ENCODE peak calls at places on chromosomes 7 and 10, in six cellular contexts. S, B, P, J, L and W are unnamed samples.

GRCh38 chr10:68251625-68252275 is 19.8 kb upstream of the ATOH7 start:
- DNase-seq in S (no peak), B (no peak), P (peak; percentile 24), J (no peak), L (no peak), W (no peak)

GRCh38 chr10:133100706-133101463 is 13.2 kb downstream of the ADGRA1 start:
- DNase-seq in S (peak; percentile 78), B (no peak), P (no peak), J (no peak), L (peak; percentile 68), W (no peak)

GRCh38 chr7:34339061-34339526 is 318.9 kb upstream of the NPSR1 start:
- DNase-seq in S (no peak), B (no peak), P (no peak), J (peak; percentile 83), L (no peak), W (no peak)

GRCh38 chr7:146115665-146116451 is 743 bp upstream of the CNTNAP2 start:
- DNase-seq in S (peak; percentile 76), B (peak; percentile 86), P (no peak), J (no peak), L (peak; percentile 79), W (peak; percentile 27)

GRCh38 chr7:80618105-80618504 is 20.3 kb upstream of the CD36 start:
- DNase-seq in S (no peak), B (no peak), P (no peak), J (no peak), L (no peak), W (peak; percentile 6)

GRCh38 chr7:102321351-102322201 is 34.7 kb downstream of the SPDYE6 start:
- DNase-seq in S (no peak), B (peak; percentile 46), P (no peak), J (no peak), L (peak; percentile 84), W (no peak)

GRCh38 chr10:36030516-36030915 is 388.4 kb upstream of the FZD8 start:
- DNase-seq in S (no peak), B (no peak), P (no peak), J (no peak), L (no peak), W (no peak)

GRCh38 chr7:121076350-121077164 is 88.0 kb downstream of the CPED1 start:
- DNase-seq in S (no peak), B (no peak), P (no peak), J (no peak), L (peak; percentile 86), W (no peak)

GRCh38 chr7:67301667-67302066 is 305.0 kb downstream of the TYW1 start:
- DNase-seq in S (no peak), B (no peak), P (no peak), J (no peak), L (no peak), W (no peak)

GRCh38 chr10:106392781-106393180 is 771.7 kb downstream of the SORCS1 start:
- DNase-seq in S (no peak), B (no peak), P (no peak), J (no peak), L (no peak), W (no peak)

GRCh38 chr7:26397786-26398435 is 106.2 kb downstream of the SNX10 start:
- DNase-seq in S (no peak), B (peak; percentile 89), P (no peak), J (no peak), L (peak; percentile 46), W (peak; percentile 20)

GRCh38 chr7:127755965-127756364 is 104.0 kb downstream of the SND1 start:
- DNase-seq in S (no peak), B (no peak), P (no peak), J (no peak), L (no peak), W (no peak)

GRCh38 chr10:43679509-43679908 is 30.8 kb upstream of the ZNF32 start:
- DNase-seq in S (no peak), B (no peak), P (no peak), J (no peak), L (no peak), W (no peak)

GRCh38 chr10:133196221-133196920 is 33.6 kb upstream of the UTF1 start:
- DNase-seq in S (no peak), B (no peak), P (no peak), J (no peak), L (peak; percentile 27), W (no peak)

GRCh38 chr10:105742184-105742583 is 1101.1 kb downstream of the SORCS3 start:
- DNase-seq in S (no peak), B (no peak), P (no peak), J (no peak), L (no peak), W (no peak)

GRCh38 chr10:74900297-74900696 is 73.9 kb downstream of the KAT6B start:
- DNase-seq in S (no peak), B (no peak), P (peak; percentile 48), J (no peak), L (no peak), W (no peak)

GRCh38 chr7:82441916-82442478 is 1.6 kb downstream of the CACNA2D1 start:
- DNase-seq in S (no peak), B (peak; percentile 23), P (no peak), J (no peak), L (no peak), W (no peak)

GRCh38 chr10:3523309-3524050 is 261.5 kb downstream of the KLF6 start:
- DNase-seq in S (no peak), B (no peak), P (no peak), J (no peak), L (no peak), W (no peak)

GRCh38 chr7:107951172-107951787 is 51.7 kb downstream of the LAMB1 start:
- DNase-seq in S (no peak), B (no peak), P (no peak), J (no peak), L (no peak), W (no peak)

GRCh38 chr10:72483452-72483851 is 128.7 kb upstream of the DNAJB12 start:
- DNase-seq in S (no peak), B (no peak), P (no peak), J (no peak), L (no peak), W (peak; percentile 95)

GRCh38 chr7:108158766-108159165 is 28.6 kb upstream of the LAMB4 start:
- DNase-seq in S (no peak), B (no peak), P (no peak), J (no peak), L (no peak), W (no peak)

GRCh38 chr10:72694476-72695369 is 2.8 kb downstream of the MCU start:
- DNase-seq in S (no peak), B (peak; percentile 37), P (no peak), J (peak; percentile 42), L (no peak), W (peak; percentile 82)

GRCh38 chr7:149714081-149714909 is 59.1 kb downstream of the ZNF467 start:
- DNase-seq in S (peak; percentile 65), B (peak; percentile 100), P (peak; percentile 32), J (peak; percentile 75), L (peak; percentile 100), W (peak; percentile 78)
- TF ChIP-seq GABPA in S (no peak), B (peak; percentile 63), P (no peak), J (peak; percentile 44), L (peak; percentile 89), W (no peak)

GRCh38 chr10:130222381-130222780 is 86.2 kb downstream of the GLRX3 start:
- DNase-seq in S (no peak), B (no peak), P (no peak), J (no peak), L (no peak), W (no peak)

GRCh38 chr10:130220251-130221185 is 84.3 kb downstream of the GLRX3 start:
- DNase-seq in S (no peak), B (no peak), P (no peak), J (no peak), L (no peak), W (no peak)

GRCh38 chr10:130218181-130218641 is 82.0 kb downstream of the GLRX3 start:
- DNase-seq in S (no peak), B (no peak), P (no peak), J (no peak), L (no peak), W (no peak)

GRCh38 chr10:130218936-130219335 is 82.7 kb downstream of the GLRX3 start:
- DNase-seq in S (no peak), B (no peak), P (no peak), J (no peak), L (no peak), W (no peak)

GRCh38 chr10:130221456-130222375 is 85.5 kb downstream of the GLRX3 start:
- DNase-seq in S (no peak), B (no peak), P (no peak), J (no peak), L (no peak), W (no peak)
- H3K4me3 ChIP-seq in S (no peak overlapping the region), B (no peak overlapping the region), P (no peak overlapping the region), J (no peak overlapping the region), L (no peak overlapping the region), W (no peak overlapping the region)

GRCh38 chr7:118175751-118176150 is 8.2 kb upstream of the LSM8 start:
- DNase-seq in S (no peak), B (no peak), P (no peak), J (no peak), L (no peak), W (no peak)
- TF ChIP-seq GABPA in S (no peak), B (no peak), P (no peak), J (no peak), L (no peak), W (no peak)

DNA sequence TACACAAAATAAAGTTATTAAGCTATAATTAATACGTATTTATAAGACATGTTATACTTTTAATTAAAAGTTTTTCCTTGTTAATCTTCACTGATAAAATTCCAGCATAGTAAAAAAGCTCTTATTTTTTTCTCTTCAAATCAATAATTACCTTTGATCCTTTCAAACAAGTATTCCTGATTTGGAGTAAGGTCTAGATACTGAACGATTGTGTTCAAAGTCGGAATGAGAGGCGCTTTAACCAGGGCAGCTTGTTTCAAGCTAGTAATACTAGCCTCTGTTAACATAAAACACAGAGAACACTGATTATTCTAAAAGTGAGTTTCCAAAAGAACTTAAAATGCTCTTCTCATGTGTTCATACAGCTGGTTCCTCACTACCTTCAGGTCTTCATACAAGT is 27.0 kb downstream of the TMEM209 start:
- DNase-seq in S (no peak), B (no peak), P (no peak), J (no peak), L (no peak), W (no peak)
- H3K4me3 ChIP-seq in S (no peak overlapping the region), B (no peak overlapping the region), P (no peak overlapping the region), J (no peak overlapping the region), L (no peak overlapping the region), W (no peak overlapping the region)

GRCh38 chr7:24346129-24346528 is 62.1 kb downstream of the NPY start:
- DNase-seq in S (no peak), B (no peak), P (no peak), J (no peak), L (no peak), W (no peak)
- TF ChIP-seq GABPA in S (no peak), B (no peak), P (no peak), J (no peak), L (no peak), W (no peak)

GRCh38 chr10:103856497-103857175 is 1.3 kb upstream of the SH3PXD2A start:
- DNase-seq in S (no peak), B (no peak), P (no peak), J (peak; percentile 19), L (no peak), W (no peak)
- H3K4me3 ChIP-seq in S (peak overlapping the region; percentile 78), B (peak overlapping the region; percentile 72), P (no peak overlapping the region), J (peak overlapping the region; percentile 92), L (no peak overlapping the region), W (no peak overlapping the region)

GRCh38 chr7:155570171-155570958 is 24.0 kb upstream of the CNPY1 start:
- DNase-seq in S (no peak), B (no peak), P (no peak), J (no peak), L (no peak), W (no peak)
- TF ChIP-seq GABPA in S (no peak), B (no peak), P (no peak), J (no peak), L (no peak), W (no peak)

GRCh38 chr10:60351191-60351853 is 38.4 kb downstream of the ANK3 start:
- DNase-seq in S (no peak), B (no peak), P (peak; percentile 40), J (no peak), L (no peak), W (no peak)
- H3K4me3 ChIP-seq in S (no peak overlapping the region), B (no peak overlapping the region), P (no peak overlapping the region), J (no peak overlapping the region), L (no peak overlapping the region), W (no peak overlapping the region)